ENCODE peak calls at places on chromosome 15, in ten cellular contexts. X, L, Z, I, P, J, C, B, W and R are unnamed samples.
A peak's percentile ranks its signal among the peaks of the same experiment; 100 is the strongest.

GRCh38 chr15:36954486-36954885 is 145.9 kb downstream of the MEIS2 start:
- DNase-seq in P (no peak), W (peak; percentile 34), X (no peak), C (no peak), L (no peak), B (no peak), J (peak; percentile 34), I (no peak), Z (no peak), R (no peak)

GRCh38 chr15:69305204-69305931 is 6.7 kb downstream of the PAQR5 start:
- DNase-seq in Z (no peak), P (no peak), I (no peak), B (peak; percentile 29), X (no peak), J (peak; percentile 91), C (no peak), L (no peak), W (peak; percentile 93), R (peak; percentile 67)

GRCh38 chr15:51155016-51155580 is 60.4 kb upstream of the TNFAIP8L3 start:
- DNase-seq in I (no peak), W (no peak), L (no peak), B (no peak), C (no peak), J (no peak), P (no peak), X (no peak), Z (no peak), R (no peak)

GRCh38 chr15:56365075-56365711 is at the start of gene TEX9:
- DNase-seq in J (peak; percentile 83), Z (peak; percentile 25), L (peak; percentile 34), W (peak; percentile 89), C (peak; percentile 32), I (peak; percentile 64), B (peak; percentile 76), X (peak; percentile 88), P (peak; percentile 83), R (peak; percentile 92)

GRCh38 chr15:72998681-72999466 is 53.4 kb upstream of the NEO1 start:
- DNase-seq in W (no peak), L (no peak), J (no peak), I (no peak), P (no peak), X (peak; percentile 37), C (no peak), B (no peak), Z (no peak), R (peak; percentile 74)

GRCh38 chr15:39438795-39439577 is 141.9 kb upstream of the THBS1 start:
- DNase-seq in B (no peak), W (no peak), X (no peak), J (no peak), Z (no peak), L (no peak), C (no peak), I (no peak), P (peak; percentile 40), R (no peak)

GRCh38 chr15:60831540-60831939 is 352.6 kb upstream of the ICE2 start:
- DNase-seq in B (no peak), C (no peak), P (no peak), W (no peak), L (no peak), X (no peak), Z (no peak), I (no peak), J (no peak), R (no peak)

GRCh38 chr15:90519688-90520087 is 10.0 kb upstream of the CRTC3 start:
- DNase-seq in I (no peak), X (no peak), P (no peak), Z (no peak), J (peak; percentile 58), W (no peak), C (no peak), L (no peak), B (no peak), R (no peak)